ENCODE peak calls at places on chromosomes 4 and X, in seven cellular contexts. One of them, this sample, is unnamed. For H3K36me3, the result is how much of the 10 kb centered on the place peaks cover.

GRCh38 chrX:136143714-136144113 is 3.6 kb upstream of the FHL1 start:
- DNase-seq in heart left ventricle: no peak
- DNase-seq in ovary: no peak
- DNase-seq in brain microvascular endothelial cell: no peak
- DNase-seq in PC-9: no peak
- DNase-seq in upper lobe of right lung: no peak
- DNase-seq in OCI-LY7: no peak
- DNase-seq in this sample: no peak

GRCh38 chr4:1323635-1324442 is 23.2 kb upstream of the UVSSA start:
- DNase-seq in heart left ventricle: no peak
- DNase-seq in ovary: no peak
- DNase-seq in brain microvascular endothelial cell: peak
- DNase-seq in PC-9: peak
- DNase-seq in upper lobe of right lung: peak
- DNase-seq in OCI-LY7: no peak
- DNase-seq in this sample: peak

GRCh38 chr4:119493419-119493818 is 135.2 kb downstream of the PDE5A start:
- DNase-seq in heart left ventricle: no peak
- DNase-seq in ovary: no peak
- DNase-seq in brain microvascular endothelial cell: no peak
- DNase-seq in PC-9: no peak
- DNase-seq in upper lobe of right lung: no peak
- DNase-seq in OCI-LY7: peak
- DNase-seq in this sample: no peak

GRCh38 chr4:184819786-184820185 is 6.0 kb downstream of the ACSL1 start:
- DNase-seq in heart left ventricle: no peak
- DNase-seq in ovary: no peak
- DNase-seq in brain microvascular endothelial cell: no peak
- DNase-seq in PC-9: no peak
- DNase-seq in upper lobe of right lung: no peak
- DNase-seq in OCI-LY7: no peak
- DNase-seq in this sample: no peak

GRCh38 chrX:25523574-25523973 is 507.8 kb upstream of the ARX start:
- DNase-seq in heart left ventricle: peak
- DNase-seq in ovary: no peak
- DNase-seq in brain microvascular endothelial cell: peak
- DNase-seq in PC-9: no peak
- DNase-seq in upper lobe of right lung: no peak
- DNase-seq in OCI-LY7: peak
- DNase-seq in this sample: no peak

GRCh38 chrX:8783100-8784098 is 17.8 kb downstream of the FAM9A start:
- DNase-seq in heart left ventricle: no peak
- DNase-seq in ovary: no peak
- DNase-seq in brain microvascular endothelial cell: no peak
- DNase-seq in PC-9: no peak
- DNase-seq in upper lobe of right lung: no peak
- DNase-seq in OCI-LY7: no peak
- DNase-seq in this sample: no peak

GRCh38 chrX:129998006-129998405 is 15.6 kb downstream of the BCORL1 start:
- DNase-seq in heart left ventricle: no peak
- DNase-seq in ovary: no peak
- DNase-seq in brain microvascular endothelial cell: no peak
- DNase-seq in PC-9: no peak
- DNase-seq in upper lobe of right lung: no peak
- DNase-seq in OCI-LY7: no peak
- DNase-seq in this sample: no peak

GRCh38 chr4:142126890-142127497 is 490.6 kb downstream of the IL15 start:
- DNase-seq in heart left ventricle: peak
- DNase-seq in ovary: peak
- DNase-seq in brain microvascular endothelial cell: peak
- DNase-seq in PC-9: peak
- DNase-seq in upper lobe of right lung: no peak
- DNase-seq in OCI-LY7: peak
- DNase-seq in this sample: peak

GRCh38 chr4:81136161-81136910 is 78.7 kb downstream of the PRKG2 start:
- DNase-seq in heart left ventricle: no peak
- DNase-seq in ovary: no peak
- DNase-seq in brain microvascular endothelial cell: peak
- DNase-seq in PC-9: no peak
- DNase-seq in upper lobe of right lung: no peak
- DNase-seq in OCI-LY7: no peak
- DNase-seq in this sample: no peak

GRCh38 chr4:109671350-109671749 is 31.9 kb downstream of the CASP6 start:
- DNase-seq in heart left ventricle: no peak
- DNase-seq in ovary: no peak
- DNase-seq in brain microvascular endothelial cell: no peak
- DNase-seq in PC-9: no peak
- DNase-seq in upper lobe of right lung: no peak
- DNase-seq in OCI-LY7: no peak
- DNase-seq in this sample: no peak

GRCh38 chrX:72052415-72053090 is 79.2 kb downstream of the RTL5 start:
- DNase-seq in heart left ventricle: no peak
- DNase-seq in ovary: no peak
- DNase-seq in brain microvascular endothelial cell: no peak
- DNase-seq in PC-9: no peak
- DNase-seq in upper lobe of right lung: no peak
- DNase-seq in OCI-LY7: no peak
- DNase-seq in this sample: peak

GRCh38 chr4:114226968-114227760 is 247.7 kb upstream of the ARSJ start:
- DNase-seq in heart left ventricle: no peak
- DNase-seq in ovary: no peak
- DNase-seq in brain microvascular endothelial cell: no peak
- DNase-seq in PC-9: no peak
- DNase-seq in upper lobe of right lung: no peak
- DNase-seq in OCI-LY7: no peak
- DNase-seq in this sample: peak

GRCh38 chr4:106423791-106424190 is 55.2 kb upstream of the GIMD1 start:
- DNase-seq in heart left ventricle: no peak
- DNase-seq in ovary: no peak
- DNase-seq in brain microvascular endothelial cell: no peak
- DNase-seq in PC-9: no peak
- DNase-seq in upper lobe of right lung: no peak
- DNase-seq in OCI-LY7: no peak
- DNase-seq in this sample: no peak

GRCh38 chrX:23887918-23888317 is 19.8 kb downstream of the APOO start:
- DNase-seq in heart left ventricle: no peak
- DNase-seq in ovary: no peak
- DNase-seq in brain microvascular endothelial cell: no peak
- DNase-seq in PC-9: no peak
- DNase-seq in upper lobe of right lung: no peak
- DNase-seq in OCI-LY7: no peak
- DNase-seq in this sample: no peak

GRCh38 chrX:153708415-153708814 is 15.8 kb downstream of the BCAP31 start:
- DNase-seq in heart left ventricle: peak
- DNase-seq in ovary: peak
- DNase-seq in brain microvascular endothelial cell: peak
- DNase-seq in PC-9: peak
- DNase-seq in upper lobe of right lung: peak
- DNase-seq in OCI-LY7: peak
- DNase-seq in this sample: peak

GRCh38 chrX:11908371-11908770 is 150.3 kb downstream of the MSL3 start:
- DNase-seq in heart left ventricle: no peak
- DNase-seq in ovary: no peak
- DNase-seq in brain microvascular endothelial cell: peak
- DNase-seq in PC-9: no peak
- DNase-seq in upper lobe of right lung: no peak
- DNase-seq in OCI-LY7: peak
- DNase-seq in this sample: no peak

DNA sequence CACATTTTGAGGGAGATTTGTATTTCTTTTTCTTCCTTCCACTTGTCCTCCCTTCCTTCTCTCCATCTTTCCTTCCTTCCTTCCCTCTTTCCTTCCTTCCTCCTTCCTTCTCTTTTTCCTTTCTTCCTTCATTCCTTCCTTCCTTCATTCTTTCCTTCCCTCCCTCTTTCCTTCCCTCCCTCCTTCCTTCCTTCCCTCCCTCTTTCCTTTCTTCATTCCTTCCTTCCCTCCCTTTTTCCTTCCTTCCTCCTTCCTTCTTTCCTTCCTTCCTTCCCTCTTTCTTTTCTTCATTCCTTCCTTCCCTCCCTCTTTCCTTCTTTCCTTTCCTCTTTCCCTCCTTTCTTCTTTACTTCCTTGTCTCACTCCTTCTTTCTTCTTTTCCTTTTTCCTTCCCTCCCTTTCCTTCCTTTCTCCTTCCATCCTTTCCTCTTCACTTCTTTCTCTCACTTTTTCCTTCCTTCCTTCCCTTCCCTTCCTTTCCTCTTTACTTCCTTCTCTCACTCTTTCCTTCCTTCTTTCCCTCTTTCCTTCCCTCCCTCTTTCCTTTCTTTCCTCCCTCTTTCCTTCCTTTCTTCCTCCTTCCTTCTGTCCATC is 74.4 kb downstream of the DHRSX start:
- DNase-seq in heart left ventricle: no peak
- DNase-seq in ovary: no peak
- DNase-seq in brain microvascular endothelial cell: no peak
- DNase-seq in PC-9: no peak
- DNase-seq in upper lobe of right lung: no peak
- DNase-seq in OCI-LY7: no peak
- DNase-seq in this sample: no peak
- H3K27ac ChIP-seq in heart left ventricle: no peak
- H3K27ac ChIP-seq in ovary: no peak
- H3K27ac ChIP-seq in brain microvascular endothelial cell: no peak
- H3K27ac ChIP-seq in PC-9: no peak
- H3K27ac ChIP-seq in upper lobe of right lung: no peak
- H3K27ac ChIP-seq in OCI-LY7: no peak
- H3K27ac ChIP-seq in this sample: no peak

GRCh38 chrX:13212191-13212651 is 107.6 kb downstream of the ATXN3L start:
- DNase-seq in heart left ventricle: no peak
- DNase-seq in ovary: no peak
- DNase-seq in brain microvascular endothelial cell: no peak
- DNase-seq in PC-9: no peak
- DNase-seq in upper lobe of right lung: no peak
- DNase-seq in OCI-LY7: no peak
- DNase-seq in this sample: no peak

GRCh38 chrX:13215729-13216128 is 104.1 kb downstream of the ATXN3L start:
- DNase-seq in heart left ventricle: no peak
- DNase-seq in ovary: no peak
- DNase-seq in brain microvascular endothelial cell: no peak
- DNase-seq in PC-9: no peak
- DNase-seq in upper lobe of right lung: no peak
- DNase-seq in OCI-LY7: no peak
- DNase-seq in this sample: no peak

GRCh38 chrX:13220916-13221315 is 98.9 kb downstream of the ATXN3L start:
- DNase-seq in heart left ventricle: no peak
- DNase-seq in ovary: no peak
- DNase-seq in brain microvascular endothelial cell: peak
- DNase-seq in PC-9: peak
- DNase-seq in upper lobe of right lung: no peak
- DNase-seq in OCI-LY7: no peak
- DNase-seq in this sample: no peak

GRCh38 chrX:13219990-13220764 is 99.7 kb downstream of the ATXN3L start:
- DNase-seq in heart left ventricle: no peak
- DNase-seq in ovary: no peak
- DNase-seq in brain microvascular endothelial cell: peak
- DNase-seq in PC-9: no peak
- DNase-seq in upper lobe of right lung: no peak
- DNase-seq in OCI-LY7: no peak
- DNase-seq in this sample: no peak

DNA sequence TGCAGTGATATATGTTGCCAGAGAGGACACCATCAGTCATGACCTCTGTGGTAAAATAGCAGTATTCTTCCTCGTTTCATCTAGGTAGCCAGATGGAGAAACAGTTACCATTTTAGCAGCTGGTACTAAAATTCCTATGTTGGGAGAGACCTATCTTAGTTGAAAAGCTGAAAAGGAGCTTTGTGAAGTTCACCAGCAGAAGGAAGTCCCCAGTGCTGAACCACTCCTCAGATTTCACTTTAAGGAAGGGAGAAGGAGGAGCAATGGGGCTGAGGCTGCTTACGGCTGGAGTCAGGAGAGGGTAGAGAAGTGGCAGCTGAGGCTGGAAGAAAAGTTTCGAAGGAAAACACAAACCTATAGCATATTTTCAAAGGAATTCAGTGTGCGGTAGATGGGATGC is 103.7 kb downstream of the ATXN3L start:
- DNase-seq in heart left ventricle: no peak
- DNase-seq in ovary: no peak
- DNase-seq in brain microvascular endothelial cell: no peak
- DNase-seq in PC-9: no peak
- DNase-seq in upper lobe of right lung: no peak
- DNase-seq in OCI-LY7: no peak
- DNase-seq in this sample: no peak
- H3K4me3 ChIP-seq in heart left ventricle: no peak
- H3K4me3 ChIP-seq in ovary: no peak
- H3K4me3 ChIP-seq in brain microvascular endothelial cell: no peak
- H3K4me3 ChIP-seq in PC-9: no peak
- H3K4me3 ChIP-seq in upper lobe of right lung: no peak
- H3K4me3 ChIP-seq in OCI-LY7: no peak
- H3K4me3 ChIP-seq in this sample: no peak

DNA sequence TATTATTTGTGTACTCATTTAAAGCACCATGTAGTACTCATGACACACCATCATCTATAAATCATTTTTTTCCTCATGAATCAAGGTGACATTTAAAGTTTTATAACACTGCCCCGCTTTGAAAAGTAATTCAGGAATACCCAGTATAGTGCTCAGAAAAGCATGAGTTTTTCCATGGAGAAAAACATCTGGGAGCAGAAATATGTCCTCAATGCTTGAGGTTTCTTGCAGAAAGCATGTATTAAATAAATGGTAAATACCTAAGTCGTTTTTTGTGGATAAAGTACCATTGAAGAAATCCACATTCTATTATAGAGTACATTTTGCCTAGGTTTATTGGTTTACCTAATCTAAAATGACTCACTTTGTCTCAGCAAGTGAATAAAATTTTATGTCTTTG is 66.2 kb downstream of the UBA6 start:
- DNase-seq in heart left ventricle: no peak
- DNase-seq in ovary: no peak
- DNase-seq in brain microvascular endothelial cell: no peak
- DNase-seq in PC-9: no peak
- DNase-seq in upper lobe of right lung: no peak
- DNase-seq in OCI-LY7: no peak
- DNase-seq in this sample: no peak
- H3K36me3 ChIP-seq in heart left ventricle: half or more
- H3K36me3 ChIP-seq in ovary: under half
- H3K36me3 ChIP-seq in brain microvascular endothelial cell: under half
- H3K36me3 ChIP-seq in PC-9: under half
- H3K36me3 ChIP-seq in upper lobe of right lung: half or more
- H3K36me3 ChIP-seq in OCI-LY7: half or more
- H3K36me3 ChIP-seq in this sample: under half

GRCh38 chr4:32340591-32340990 is 1620.4 kb downstream of the PCDH7 start:
- DNase-seq in heart left ventricle: no peak
- DNase-seq in ovary: no peak
- DNase-seq in brain microvascular endothelial cell: no peak
- DNase-seq in PC-9: no peak
- DNase-seq in upper lobe of right lung: no peak
- DNase-seq in OCI-LY7: peak
- DNase-seq in this sample: no peak

GRCh38 chr4:32334759-32335158 is 1614.6 kb downstream of the PCDH7 start:
- DNase-seq in heart left ventricle: no peak
- DNase-seq in ovary: no peak
- DNase-seq in brain microvascular endothelial cell: no peak
- DNase-seq in PC-9: no peak
- DNase-seq in upper lobe of right lung: no peak
- DNase-seq in OCI-LY7: no peak
- DNase-seq in this sample: no peak

GRCh38 chr4:32341342-32341741 is 1621.2 kb downstream of the PCDH7 start:
- DNase-seq in heart left ventricle: no peak
- DNase-seq in ovary: no peak
- DNase-seq in brain microvascular endothelial cell: no peak
- DNase-seq in PC-9: no peak
- DNase-seq in upper lobe of right lung: no peak
- DNase-seq in OCI-LY7: no peak
- DNase-seq in this sample: no peak

GRCh38 chr4:32342054-32342453 is 1621.9 kb downstream of the PCDH7 start:
- DNase-seq in heart left ventricle: no peak
- DNase-seq in ovary: no peak
- DNase-seq in brain microvascular endothelial cell: no peak
- DNase-seq in PC-9: no peak
- DNase-seq in upper lobe of right lung: no peak
- DNase-seq in OCI-LY7: no peak
- DNase-seq in this sample: no peak

GRCh38 chr4:32337403-32337802 is 1617.2 kb downstream of the PCDH7 start:
- DNase-seq in heart left ventricle: no peak
- DNase-seq in ovary: no peak
- DNase-seq in brain microvascular endothelial cell: no peak
- DNase-seq in PC-9: no peak
- DNase-seq in upper lobe of right lung: no peak
- DNase-seq in OCI-LY7: no peak
- DNase-seq in this sample: no peak
- H3K27ac ChIP-seq in heart left ventricle: no peak
- H3K27ac ChIP-seq in ovary: no peak
- H3K27ac ChIP-seq in brain microvascular endothelial cell: no peak
- H3K27ac ChIP-seq in PC-9: no peak
- H3K27ac ChIP-seq in upper lobe of right lung: no peak
- H3K27ac ChIP-seq in OCI-LY7: no peak
- H3K27ac ChIP-seq in this sample: no peak